ENCODE peak calls at places on chromosomes 7 and 10, in eight cellular contexts. V is thyroid gland, Z is tibial nerve, B is vagina, O is lung, H is BE2C, S is stomach, R is GM12878. I is an unnamed sample. For H3K9me3, the result is how much of the 10 kb centered on the place peaks cover.

GRCh38 chr10:92699518-92700272 is 9.9 kb downstream of the HHEX start:
- DNase-seq in S (no peak), B (no peak), Z (no peak), R (no peak), H (peak), V (peak), O (no peak), I (peak)

GRCh38 chr10:4034907-4035581 is 250.0 kb upstream of the KLF6 start:
- DNase-seq in R (no peak), H (no peak), Z (no peak), V (peak), O (peak), S (no peak), B (no peak), I (no peak)

GRCh38 chr7:1842321-1843221 is 172.5 kb downstream of the ELFN1 start:
- DNase-seq in B (no peak), R (no peak), Z (peak), S (no peak), O (no peak), V (peak), H (peak), I (no peak)

GRCh38 chr10:69716711-69717560 is 84.8 kb upstream of the COL13A1 start:
- DNase-seq in S (peak), H (peak), R (no peak), B (no peak), Z (no peak), O (peak), V (peak), I (peak)

GRCh38 chr10:35355971-35356724 is 19.8 kb downstream of the CCNY start:
- DNase-seq in R (peak), B (no peak), Z (no peak), V (no peak), S (no peak), O (no peak), H (no peak), I (no peak)

GRCh38 chr7:108045669-108046068 is 42.7 kb upstream of the LAMB1 start:
- DNase-seq in H (no peak), B (no peak), Z (no peak), V (no peak), S (no peak), R (no peak), O (no peak), I (no peak)

GRCh38 chr7:52925332-52925731 is 110.1 kb upstream of the POM121L12 start:
- DNase-seq in Z (no peak), R (no peak), O (no peak), V (no peak), B (no peak), H (peak), S (no peak), I (no peak)

GRCh38 chr10:88318803-88319202 is 264.3 kb downstream of the RNLS start:
- DNase-seq in O (no peak), H (peak), V (no peak), S (no peak), R (no peak), Z (no peak), B (no peak), I (no peak)

GRCh38 chr7:149005427-149006344 is 22.6 kb downstream of the PDIA4 start:
- DNase-seq in H (peak), R (no peak), Z (peak), V (peak), O (peak), S (peak), B (no peak), I (peak)

GRCh38 chr7:4739528-4739992 is 35.9 kb upstream of the AP5Z1 start:
- DNase-seq in V (peak), S (peak), H (peak), O (peak), R (no peak), Z (no peak), B (no peak), I (peak)

GRCh38 chr7:97004931-97005763 is at the start of gene DLX6:
- DNase-seq in B (peak), Z (no peak), H (peak), R (no peak), O (no peak), V (no peak), S (no peak), I (no peak)

GRCh38 chr7:134371536-134371935 is 54.8 kb upstream of the SLC35B4 start:
- DNase-seq in V (no peak), S (no peak), B (no peak), O (no peak), R (no peak), H (no peak), Z (no peak), I (no peak)

GRCh38 chr10:84375011-84375410 is 46.6 kb downstream of the CCSER2 start:
- DNase-seq in S (peak), V (peak), Z (no peak), R (peak), O (no peak), B (no peak), H (peak), I (peak)

GRCh38 chr7:106346678-106347217 is 62.0 kb upstream of the NAMPT start:
- DNase-seq in V (no peak), R (peak), B (no peak), O (no peak), H (no peak), S (no peak), Z (no peak), I (no peak)

GRCh38 chr10:57657164-57657765 is 610.4 kb downstream of the IPMK start:
- DNase-seq in R (no peak), Z (peak), S (peak), O (no peak), V (peak), B (no peak), H (peak), I (no peak)

GRCh38 chr10:30751678-30752331 is 122.3 kb upstream of the LYZL2 start:
- DNase-seq in V (no peak), R (peak), Z (peak), B (no peak), O (peak), H (peak), S (peak), I (peak)

GRCh38 chr7:92614586-92615237 is 24.5 kb upstream of the FAM133B start:
- DNase-seq in O (no peak), B (no peak), R (no peak), S (no peak), H (peak), V (no peak), Z (no peak), I (no peak)

GRCh38 chr7:44379366-44380178 is 54.2 kb upstream of the CAMK2B start:
- DNase-seq in R (no peak), V (no peak), O (peak), Z (no peak), B (peak), H (no peak), S (no peak), I (no peak)

GRCh38 chr10:103542764-103543616 is 49.5 kb downstream of the NEURL1 start:
- DNase-seq in V (peak), B (no peak), H (peak), R (peak), Z (no peak), O (no peak), S (peak), I (peak)

GRCh38 chr10:22481687-22482539 is 136.6 kb downstream of the SPAG6 start:
- DNase-seq in S (no peak), B (no peak), R (no peak), H (no peak), Z (no peak), V (no peak), O (no peak), I (no peak)

GRCh38 chr10:51246156-51246555 is 171.9 kb downstream of the PRKG1 start:
- DNase-seq in S (no peak), B (no peak), Z (no peak), V (peak), R (no peak), H (no peak), O (no peak), I (no peak)

GRCh38 chr10:13437026-13437555 is 89.0 kb upstream of the SEPHS1 start:
- DNase-seq in S (no peak), B (no peak), H (no peak), R (no peak), O (no peak), Z (no peak), V (no peak), I (no peak)

GRCh38 chr7:159032753-159033472 is 111.8 kb downstream of the VIPR2 start:
- DNase-seq in B (peak), S (peak), O (no peak), Z (no peak), R (no peak), H (no peak), V (no peak), I (no peak)

GRCh38 chr7:30914611-30915601 is 3.3 kb downstream of the AQP1 start:
- DNase-seq in B (no peak), V (no peak), Z (no peak), R (no peak), O (no peak), S (no peak), H (peak), I (no peak)

GRCh38 chr7:112150823-112151641 is 55.2 kb downstream of the DOCK4 start:
- DNase-seq in O (no peak), R (no peak), V (no peak), S (no peak), B (no peak), Z (no peak), H (no peak), I (no peak)

GRCh38 chr7:116025098-116025809 is 5.3 kb downstream of the TFEC start:
- DNase-seq in S (no peak), Z (no peak), O (no peak), H (no peak), V (no peak), B (no peak), R (no peak), I (no peak)

GRCh38 chr10:77631241-77631640 is 6.4 kb downstream of the KCNMA1 start:
- DNase-seq in V (no peak), R (no peak), Z (no peak), H (no peak), S (no peak), O (no peak), B (no peak), I (no peak)

GRCh38 chr10:87804939-87805569 is 13.0 kb downstream of the ATAD1 start:
- DNase-seq in R (no peak), B (no peak), Z (no peak), S (no peak), O (no peak), V (no peak), H (no peak), I (no peak)

GRCh38 chr10:93422121-93422520 is 60.0 kb downstream of the MYOF start:
- DNase-seq in S (no peak), R (no peak), H (no peak), B (no peak), V (no peak), O (no peak), Z (no peak), I (no peak)

GRCh38 chr7:83652481-83652880 is 3.5 kb upstream of the SEMA3E start:
- DNase-seq in R (no peak), B (no peak), H (no peak), O (no peak), V (no peak), Z (no peak), S (no peak), I (no peak)

GRCh38 chr10:109327266-109327665 is 596.0 kb downstream of the XPNPEP1 start:
- DNase-seq in S (no peak), H (no peak), B (no peak), R (no peak), O (no peak), V (no peak), Z (no peak), I (no peak)

GRCh38 chr7:30531286-30531685 is 26.7 kb upstream of the GGCT start:
- DNase-seq in O (no peak), H (no peak), R (no peak), B (no peak), S (no peak), V (no peak), Z (no peak), I (no peak)

GRCh38 chr10:110919349-110919931 is at the start of gene SHOC2:
- DNase-seq in S (peak), B (peak), O (peak), Z (peak), V (peak), R (no peak), H (peak), I (peak)

GRCh38 chr7:23018747-23019146 is 4.8 kb upstream of the HYCC1 start:
- DNase-seq in S (no peak), V (no peak), H (no peak), R (no peak), O (no peak), Z (no peak), B (no peak), I (no peak)

GRCh38 chr10:130387936-130388580 is 251.9 kb downstream of the GLRX3 start:
- DNase-seq in S (no peak), B (no peak), H (no peak), R (no peak), Z (no peak), V (no peak), O (no peak), I (no peak)

GRCh38 chr10:104416851-104417250 is 63.2 kb downstream of the CFAP58 start:
- DNase-seq in B (no peak), H (no peak), O (no peak), Z (no peak), R (no peak), V (no peak), S (no peak), I (no peak)

GRCh38 chr10:69494626-69495558 is 43.6 kb downstream of the TSPAN15 start:
- DNase-seq in B (no peak), H (no peak), V (no peak), Z (peak), S (no peak), O (no peak), R (no peak), I (no peak)

GRCh38 chr10:35335133-35335532 is 1.2 kb upstream of the CCNY start:
- DNase-seq in H (no peak), O (no peak), V (no peak), Z (no peak), S (no peak), B (no peak), R (no peak), I (no peak)

GRCh38 chr10:110407301-110408170 is 90.2 kb upstream of the DUSP5 start:
- DNase-seq in O (no peak), S (no peak), V (no peak), H (no peak), Z (no peak), R (no peak), B (no peak), I (no peak)

GRCh38 chr7:44449531-44449930 is 40.9 kb downstream of the NUDCD3 start:
- DNase-seq in Z (no peak), R (no peak), B (no peak), V (no peak), H (no peak), S (no peak), O (no peak), I (no peak)

GRCh38 chr7:304574-305409 is 14.8 kb downstream of the FOXL3 start:
- DNase-seq in H (no peak), Z (no peak), B (no peak), R (no peak), V (no peak), S (no peak), O (no peak), I (no peak)

GRCh38 chr7:302054-302992 is 12.4 kb downstream of the FOXL3 start:
- DNase-seq in R (no peak), H (no peak), O (no peak), V (no peak), B (no peak), S (no peak), Z (no peak), I (no peak)

GRCh38 chr7:301291-302053 is 11.5 kb downstream of the FOXL3 start:
- DNase-seq in H (no peak), V (no peak), B (no peak), S (no peak), R (no peak), Z (no peak), O (no peak), I (no peak)

GRCh38 chr7:303884-304573 is 14.1 kb downstream of the FOXL3 start:
- DNase-seq in S (no peak), O (no peak), R (no peak), Z (no peak), B (no peak), V (no peak), H (no peak), I (no peak)

GRCh38 chr7:303425-303824 is 13.5 kb downstream of the FOXL3 start:
- DNase-seq in B (no peak), O (no peak), H (no peak), Z (no peak), R (no peak), V (no peak), S (no peak), I (no peak)
- H3K9me3 ChIP-seq in B (under half), O (under half), H (under half), Z (under half), R (under half), V (under half), S (under half), I (under half)

GRCh38 chr7:144656960-144657359 is 178.9 kb downstream of the TPK1 start:
- DNase-seq in O (no peak), S (no peak), H (no peak), Z (no peak), R (no peak), B (no peak), V (no peak), I (no peak)
- TF ChIP-seq CTCF in O (no peak), S (no peak), H (no peak), Z (no peak), R (no peak), B (no peak), V (no peak), I (no peak)

GRCh38 chr7:151094675-151095074 is 8.4 kb downstream of the AGAP3 start:
- DNase-seq in O (no peak), S (no peak), B (no peak), R (no peak), Z (no peak), H (no peak), V (no peak), I (no peak)

GRCh38 chr7:151091988-151092387 is 5.7 kb downstream of the AGAP3 start:
- DNase-seq in V (no peak), H (no peak), R (no peak), S (no peak), O (no peak), Z (no peak), B (no peak), I (no peak)

GRCh38 chr7:151093748-151094147 is 7.5 kb downstream of the AGAP3 start:
- DNase-seq in B (no peak), O (no peak), V (no peak), R (no peak), H (no peak), S (no peak), Z (no peak), I (no peak)

GRCh38 chr7:151091431-151091830 is 5.2 kb downstream of the AGAP3 start:
- DNase-seq in O (no peak), R (no peak), S (no peak), B (no peak), H (peak), Z (no peak), V (no peak), I (no peak)

GRCh38 chr7:151095123-151095797 is 9.0 kb downstream of the AGAP3 start:
- DNase-seq in R (no peak), O (no peak), B (no peak), Z (no peak), V (no peak), H (no peak), S (no peak), I (no peak)
- H3K9me3 ChIP-seq in R (under half), O (under half), B (under half), Z (under half), V (under half), H (under half), S (under half), I (under half)

DNA sequence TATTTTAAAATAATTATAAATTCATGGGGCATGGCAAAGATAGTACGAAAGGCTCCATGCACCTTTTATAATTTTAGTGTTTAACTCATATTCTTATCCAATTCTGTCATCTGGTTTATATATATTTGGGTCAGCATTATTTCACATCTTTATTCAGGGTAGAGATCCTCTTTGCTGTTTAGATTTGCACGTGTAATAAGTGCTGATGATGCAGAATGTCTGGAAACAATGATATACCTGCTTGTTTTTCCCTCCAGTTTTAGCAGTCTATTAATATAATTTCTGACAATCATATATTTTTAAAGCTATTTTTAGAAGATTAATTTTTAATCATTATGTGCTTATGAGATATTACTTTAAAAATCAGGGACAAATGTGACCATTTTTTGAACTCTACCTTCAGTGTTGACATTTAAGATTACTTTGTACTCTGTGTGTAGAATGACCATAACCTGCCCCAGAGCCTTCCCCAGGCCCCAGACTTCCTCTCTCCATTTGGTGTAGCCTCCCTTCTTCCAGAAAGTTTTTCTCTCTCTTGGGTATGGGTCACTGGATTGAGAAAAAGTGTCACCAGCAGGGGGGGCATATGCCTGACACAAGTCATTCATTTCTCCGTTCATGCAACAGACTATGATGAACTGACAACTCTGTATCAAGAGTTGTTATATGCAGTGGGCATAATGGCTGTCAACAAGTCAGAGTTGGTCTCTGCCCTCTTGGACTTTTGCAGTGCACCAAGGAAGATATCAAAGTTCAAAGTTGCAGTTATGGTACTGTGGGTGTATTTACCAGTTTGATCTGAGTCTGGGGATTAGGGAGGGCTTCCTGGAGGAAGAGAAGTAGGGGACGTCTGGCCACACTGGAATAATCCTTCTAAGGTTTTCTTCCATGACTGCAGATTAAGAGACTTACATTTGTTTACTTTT is 192.6 kb upstream of the CCDC6 start:
- DNase-seq in O (no peak), Z (no peak), S (no peak), H (peak), B (no peak), R (no peak), V (no peak), I (no peak)
- TF ChIP-seq CTCF in O (no peak), Z (no peak), S (no peak), H (peak), B (no peak), R (peak), V (no peak), I (no peak)

GRCh38 chr7:122803851-122804250 is 82.4 kb downstream of the CADPS2 start:
- DNase-seq in V (no peak), H (no peak), R (no peak), S (no peak), O (no peak), Z (no peak), B (no peak), I (no peak)
- H3K9me3 ChIP-seq in V (under half), H (under half), R (under half), S (under half), O (under half), Z (under half), B (under half), I (under half)

DNA sequence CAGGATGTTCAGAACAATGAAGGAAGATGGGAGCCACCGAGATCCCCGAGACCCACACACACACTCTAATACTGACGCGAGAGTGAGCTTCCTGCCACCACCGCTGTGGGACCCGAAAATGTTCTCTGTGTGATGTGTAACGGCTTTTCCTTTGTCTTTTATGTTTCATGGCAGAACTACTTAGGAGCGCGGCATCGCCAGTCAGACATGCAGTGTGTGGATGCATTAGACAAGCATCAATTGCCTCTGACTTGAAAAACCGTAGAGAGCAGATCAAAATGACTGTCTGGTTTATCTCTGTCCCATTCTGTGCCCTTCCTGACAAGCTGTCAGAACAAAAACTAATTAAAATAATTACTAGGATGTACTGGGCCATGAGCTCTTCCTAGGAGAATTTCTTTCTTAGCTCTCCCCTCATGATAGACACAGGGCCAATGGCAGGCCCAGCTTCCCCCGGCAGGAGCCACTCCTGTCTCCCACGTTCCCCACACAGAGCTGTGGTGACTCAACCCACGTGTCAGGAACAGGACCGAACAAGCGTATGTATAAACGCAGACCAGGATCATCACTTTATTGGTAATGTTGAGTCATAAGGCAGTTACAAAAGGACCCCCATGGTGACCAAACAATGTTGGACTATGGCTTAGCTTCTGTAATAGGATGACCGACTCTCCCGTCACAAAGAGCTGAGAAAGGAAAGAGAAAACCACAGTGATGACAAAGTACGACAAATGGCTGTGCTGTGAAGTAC is 705.0 kb downstream of the PARD3 start:
- DNase-seq in Z (no peak), H (peak), B (no peak), S (no peak), R (no peak), V (no peak), O (no peak), I (no peak)
- TF ChIP-seq CTCF in Z (no peak), H (no peak), B (no peak), S (no peak), R (no peak), V (no peak), O (no peak), I (no peak)

GRCh38 chr10:125951290-125951689 is 54.9 kb downstream of the FANK1 start:
- DNase-seq in S (no peak), B (no peak), O (no peak), H (no peak), Z (no peak), R (no peak), V (no peak), I (no peak)
- H3K9me3 ChIP-seq in S (under half), B (under half), O (under half), H (under half), Z (under half), R (under half), V (under half), I (under half)

GRCh38 chr7:39460486-39460885 is 105.7 kb upstream of the YAE1 start:
- DNase-seq in B (no peak), V (no peak), R (no peak), H (no peak), S (no peak), Z (no peak), O (no peak), I (no peak)
- TF ChIP-seq CTCF in B (no peak), V (no peak), R (no peak), H (no peak), S (no peak), Z (no peak), O (no peak), I (no peak)